ENCODE peak calls at places on chromosome 22, in nine cellular contexts. D, G, S, I, V, T, C, U and N are unnamed samples.

GRCh38 chr22:36055376-36056310 is 27.0 kb upstream of the RBFOX2 start:
- DNase-seq in C (no peak), I (no peak), G (no peak), V (no peak), T (no peak), D (no peak), S (no peak), U (peak), N (no peak)

GRCh38 chr22:49968313-49968830 is 7.8 kb downstream of the PIM3 start:
- DNase-seq in S (peak), U (peak), G (peak), T (no peak), C (no peak), I (no peak), V (no peak), D (no peak), N (peak)

GRCh38 chr22:19891350-19892248 is 36.9 kb upstream of the GNB1L start:
- DNase-seq in D (peak), C (peak), S (peak), I (peak), V (peak), U (no peak), T (peak), G (peak), N (peak)

GRCh38 chr22:37269930-37270678 is 12.2 kb upstream of the CYTH4 start:
- DNase-seq in S (no peak), I (no peak), V (no peak), T (no peak), U (no peak), G (no peak), C (no peak), D (no peak), N (no peak)

GRCh38 chr22:27041745-27042144 is 384.4 kb downstream of the MIAT start:
- DNase-seq in T (no peak), S (peak), V (no peak), U (no peak), I (no peak), G (no peak), C (no peak), D (no peak), N (no peak)

GRCh38 chr22:40757071-40757470 is 62.1 kb downstream of the SLC25A17 start:
- DNase-seq in S (no peak), V (no peak), G (no peak), D (peak), T (no peak), C (no peak), U (no peak), I (no peak), N (no peak)

GRCh38 chr22:50148991-50149721 is 21.4 kb upstream of the PANX2 start:
- DNase-seq in T (peak), S (peak), G (peak), V (peak), D (peak), U (peak), C (peak), I (peak), N (peak)

GRCh38 chr22:42269407-42270177 is 861 bp downstream of the TCF20 start:
- DNase-seq in D (peak), U (peak), C (peak), I (no peak), S (peak), V (peak), G (peak), T (peak), N (peak)